ENCODE peak calls at places on chromosome X, in ten cellular contexts. P, I, Z, J, B, K, N, C, F and Y are unnamed samples.

GRCh38 chrX:23317799-23318724 is 16.6 kb upstream of the PTCHD1 start:
- DNase-seq in P (peak), I (no peak), Z (no peak), J (no peak), B (no peak), K (no peak), N (peak), C (no peak), F (no peak), Y (peak)

GRCh38 chrX:8341814-8342590 is 122.6 kb upstream of the VCX3B start:
- DNase-seq in P (no peak), I (no peak), Z (no peak), J (no peak), B (peak), K (no peak), N (no peak), C (peak), F (no peak), Y (no peak)

GRCh38 chrX:20857746-20858145 is 516.5 kb upstream of the CNKSR2 start:
- DNase-seq in P (peak), I (no peak), Z (no peak), J (peak), B (peak), K (no peak), N (no peak), C (peak), F (no peak), Y (peak)

GRCh38 chrX:108020631-108021030 is 24.2 kb upstream of the VSIG1 start:
- DNase-seq in P (peak), I (no peak), Z (no peak), J (peak), B (no peak), K (no peak), N (no peak), C (no peak), F (no peak), Y (peak)

GRCh38 chrX:139881572-139881971 is 51.3 kb downstream of the ATP11C start:
- DNase-seq in P (peak), I (no peak), Z (no peak), J (peak), B (peak), K (no peak), N (no peak), C (peak), F (no peak), Y (peak)

GRCh38 chrX:56729152-56729557 is at the start of gene NBDY:
- DNase-seq in P (peak), I (peak), Z (no peak), J (peak), B (peak), K (peak), N (peak), C (peak), F (no peak), Y (peak)

GRCh38 chrX:129663171-129663570 is 8.4 kb upstream of the APLN start:
- DNase-seq in P (peak), I (no peak), Z (no peak), J (no peak), B (no peak), K (peak), N (peak), C (peak), F (no peak), Y (peak)

GRCh38 chrX:53831662-53832635 is 145.4 kb upstream of the HUWE1 start:
- DNase-seq in P (peak), I (no peak), Z (no peak), J (peak), B (peak), K (no peak), N (peak), C (peak), F (peak), Y (peak)

GRCh38 chrX:4322916-4323315 is 609.5 kb upstream of the PRKX start:
- DNase-seq in P (no peak), I (no peak), Z (no peak), J (no peak), B (no peak), K (no peak), N (no peak), C (no peak), F (no peak), Y (no peak)

GRCh38 chrX:68307767-68308166 is 125.5 kb downstream of the OPHN1 start:
- DNase-seq in P (peak), I (no peak), Z (no peak), J (peak), B (peak), K (no peak), N (peak), C (peak), F (no peak), Y (peak)

GRCh38 chrX:15816886-15817285 is 26.6 kb downstream of the ZRSR2 start:
- DNase-seq in P (peak), I (no peak), Z (no peak), J (no peak), B (peak), K (no peak), N (no peak), C (peak), F (no peak), Y (no peak)

GRCh38 chrX:10102046-10102704 is 54.6 kb upstream of the CLCN4 start:
- DNase-seq in P (no peak), I (no peak), Z (no peak), J (no peak), B (no peak), K (no peak), N (no peak), C (no peak), F (no peak), Y (no peak)

GRCh38 chrX:15820106-15821073 is 30.1 kb downstream of the ZRSR2 start:
- DNase-seq in P (no peak), I (no peak), Z (no peak), J (no peak), B (peak), K (no peak), N (no peak), C (peak), F (no peak), Y (no peak)

GRCh38 chrX:17737707-17738001 is 361 bp downstream of the SCML1 start:
- DNase-seq in P (no peak), I (no peak), Z (no peak), J (no peak), B (no peak), K (no peak), N (no peak), C (no peak), F (no peak), Y (no peak)

GRCh38 chrX:29541038-29541437 is 674.3 kb upstream of the MAGEB2 start:
- DNase-seq in P (no peak), I (no peak), Z (no peak), J (no peak), B (no peak), K (no peak), N (no peak), C (peak), F (no peak), Y (no peak)

GRCh38 chrX:40853004-40853815 is 117.9 kb upstream of the MED14 start:
- DNase-seq in P (no peak), I (no peak), Z (no peak), J (no peak), B (no peak), K (no peak), N (no peak), C (no peak), F (no peak), Y (no peak)

GRCh38 chrX:117038918-117039440 is 576.2 kb upstream of the CT83 start:
- DNase-seq in P (no peak), I (no peak), Z (no peak), J (no peak), B (no peak), K (no peak), N (no peak), C (no peak), F (no peak), Y (no peak)

GRCh38 chrX:28188526-28188925 is 207.3 kb upstream of the DCAF8L1 start:
- DNase-seq in P (no peak), I (no peak), Z (no peak), J (no peak), B (peak), K (no peak), N (peak), C (peak), F (no peak), Y (no peak)

GRCh38 chrX:109886122-109886761 is 116.7 kb upstream of the TMEM164 start:
- DNase-seq in P (peak), I (no peak), Z (peak), J (peak), B (no peak), K (no peak), N (peak), C (peak), F (no peak), Y (peak)

GRCh38 chrX:13968198-13968597 is 61.5 kb downstream of the GEMIN8 start:
- DNase-seq in P (no peak), I (no peak), Z (no peak), J (no peak), B (no peak), K (no peak), N (no peak), C (no peak), F (no peak), Y (no peak)

GRCh38 chrX:88982183-88982582 is 235.2 kb downstream of the CPXCR1 start:
- DNase-seq in P (no peak), I (no peak), Z (no peak), J (no peak), B (no peak), K (no peak), N (no peak), C (no peak), F (no peak), Y (no peak)

GRCh38 chrX:20514358-20514757 is 247.6 kb upstream of the RPS6KA3 start:
- DNase-seq in P (peak), I (no peak), Z (no peak), J (peak), B (peak), K (no peak), N (peak), C (peak), F (peak), Y (peak)

DNA sequence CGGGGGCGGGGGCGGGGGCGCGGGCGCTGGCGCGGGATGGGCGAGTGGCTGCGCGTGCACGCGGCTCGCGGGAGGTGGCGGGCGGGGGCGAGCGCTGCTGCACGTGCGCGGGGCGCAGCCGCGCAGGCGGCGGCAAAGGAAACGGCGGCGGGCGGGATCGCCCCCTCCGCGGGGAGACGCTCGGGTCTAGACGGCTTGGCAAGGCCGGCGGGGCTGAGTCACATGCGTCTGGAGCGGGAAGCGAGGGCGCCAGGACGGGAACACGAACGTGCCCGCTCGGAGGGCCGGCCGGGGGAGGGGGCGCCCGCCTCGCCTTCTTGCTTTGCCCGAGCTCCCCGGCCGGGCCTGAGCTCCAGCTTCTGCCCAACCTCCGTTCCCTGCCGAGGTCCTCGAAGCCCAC is 4.3 kb upstream of the HAUS7 start:
- DNase-seq in P (peak), I (peak), Z (peak), J (peak), B (peak), K (peak), N (no peak), C (peak), F (no peak), Y (peak)
- TF ChIP-seq CTCF in P (no peak), I (no peak), Z (no peak), J (no peak), B (no peak), K (no peak), N (no peak), C (no peak), F (no peak), Y (no peak)

GRCh38 chrX:2698604-2699003 is 7.5 kb downstream of the CD99 start:
- DNase-seq in P (no peak), I (no peak), Z (no peak), J (no peak), B (no peak), K (no peak), N (no peak), C (no peak), F (no peak), Y (no peak)

GRCh38 chrX:2694868-2695267 is 3.8 kb downstream of the CD99 start:
- DNase-seq in P (no peak), I (no peak), Z (no peak), J (peak), B (no peak), K (no peak), N (no peak), C (no peak), F (no peak), Y (peak)

GRCh38 chrX:2697741-2698294 is 6.7 kb downstream of the CD99 start:
- DNase-seq in P (no peak), I (no peak), Z (no peak), J (peak), B (peak), K (no peak), N (no peak), C (peak), F (no peak), Y (peak)

GRCh38 chrX:2696698-2697215 is 5.7 kb downstream of the CD99 start:
- DNase-seq in P (peak), I (no peak), Z (no peak), J (peak), B (peak), K (no peak), N (peak), C (peak), F (peak), Y (peak)

DNA sequence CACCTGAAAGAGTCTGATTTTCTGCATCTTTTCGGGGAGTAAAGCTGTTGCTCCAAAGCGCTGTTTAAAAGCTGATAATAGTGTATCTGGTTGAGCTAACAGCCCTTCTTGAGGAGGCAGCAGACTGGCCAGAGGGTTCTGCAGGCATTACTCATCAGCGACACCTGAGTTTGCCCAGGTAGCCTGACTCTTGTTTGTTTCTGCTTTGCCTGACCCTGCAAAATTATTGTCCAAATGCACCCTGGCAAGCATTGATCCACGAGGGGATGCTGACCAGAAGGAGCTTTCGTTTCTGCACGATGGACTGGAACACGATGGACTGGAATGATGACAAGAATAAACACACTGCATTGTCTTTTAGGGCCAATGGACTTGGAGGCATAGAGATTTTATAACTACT is 6.2 kb downstream of the CD99 start:
- DNase-seq in P (no peak), I (no peak), Z (no peak), J (no peak), B (no peak), K (no peak), N (no peak), C (no peak), F (no peak), Y (peak)
- H3K4me3 ChIP-seq in P (no peak), I (no peak), Z (peak), J (no peak), B (peak), K (no peak), N (no peak), C (no peak), F (no peak), Y (peak)

DNA sequence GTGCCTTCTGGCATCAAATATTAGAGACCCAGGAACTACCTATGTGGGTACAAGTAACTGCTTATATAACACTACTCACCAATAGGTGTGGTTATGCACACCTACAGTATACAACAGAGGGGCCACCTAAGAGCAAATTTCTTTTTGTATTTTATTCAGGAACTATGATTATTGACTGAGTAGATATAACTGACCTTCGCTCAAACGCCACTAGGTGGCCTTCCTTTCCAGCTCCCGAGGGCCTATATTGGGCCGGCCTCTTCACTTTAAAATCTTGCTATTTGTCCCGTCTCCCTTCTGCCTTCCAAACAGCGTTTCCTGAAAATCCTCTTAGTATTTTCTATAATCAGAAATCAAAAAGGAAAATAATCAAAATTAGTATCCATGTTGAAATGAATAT is 19.9 kb upstream of the PABPC5 start:
- DNase-seq in P (peak), I (no peak), Z (no peak), J (no peak), B (no peak), K (no peak), N (no peak), C (no peak), F (no peak), Y (no peak)
- TF ChIP-seq CTCF in P (peak), I (peak), Z (peak), J (peak), B (no peak), K (peak), N (no peak), C (peak), F (no peak), Y (peak)

GRCh38 chrX:73943572-73943899 is 360.4 kb upstream of the ZCCHC13 start:
- DNase-seq in P (no peak), I (no peak), Z (no peak), J (peak), B (no peak), K (no peak), N (no peak), C (no peak), F (no peak), Y (no peak)
- H3K4me3 ChIP-seq in P (peak), I (peak), Z (peak), J (peak), B (peak), K (peak), N (peak), C (peak), F (peak), Y (peak)